ENCODE peak calls at places on chromosome 11, in five cellular contexts. One of them, this sample, is unnamed.

GRCh38 chr11:126723665-126724045 is 276.9 kb downstream of the KIRREL3 start:
- DNase-seq in midbrain: no peak
- DNase-seq in stomach: no peak
- DNase-seq in posterior cingulate gyrus: no peak
- DNase-seq in T-helper 2 cell: no peak
- DNase-seq in this sample: no peak

GRCh38 chr11:2355000-2355644 is 22.0 kb upstream of the CD81 start:
- DNase-seq in midbrain: no peak
- DNase-seq in stomach: no peak
- DNase-seq in posterior cingulate gyrus: no peak
- DNase-seq in T-helper 2 cell: no peak
- DNase-seq in this sample: no peak

GRCh38 chr11:106133529-106133928 is 56.1 kb downstream of the AASDHPPT start:
- DNase-seq in midbrain: no peak
- DNase-seq in stomach: no peak
- DNase-seq in posterior cingulate gyrus: no peak
- DNase-seq in T-helper 2 cell: no peak
- DNase-seq in this sample: no peak

GRCh38 chr11:118156531-118157185 is 4.0 kb upstream of the SCN4B start:
- DNase-seq in midbrain: no peak
- DNase-seq in stomach: no peak
- DNase-seq in posterior cingulate gyrus: no peak
- DNase-seq in T-helper 2 cell: no peak
- DNase-seq in this sample: no peak

GRCh38 chr11:69217276-69218105 is 61.8 kb downstream of the SMIM38 start:
- DNase-seq in midbrain: no peak
- DNase-seq in stomach: peak; percentile 67
- DNase-seq in posterior cingulate gyrus: no peak
- DNase-seq in T-helper 2 cell: no peak
- DNase-seq in this sample: peak; percentile 67

GRCh38 chr11:65150513-65151271 is 16.4 kb upstream of the SYVN1 start:
- DNase-seq in midbrain: peak; percentile 78
- DNase-seq in stomach: peak; percentile 86
- DNase-seq in posterior cingulate gyrus: peak; percentile 46
- DNase-seq in T-helper 2 cell: no peak
- DNase-seq in this sample: peak; percentile 86

GRCh38 chr11:18865261-18865660 is 73.7 kb upstream of the PTPN5 start:
- DNase-seq in midbrain: no peak
- DNase-seq in stomach: no peak
- DNase-seq in posterior cingulate gyrus: no peak
- DNase-seq in T-helper 2 cell: no peak
- DNase-seq in this sample: no peak

GRCh38 chr11:69130586-69131566 is 24.9 kb upstream of the SMIM38 start:
- DNase-seq in midbrain: no peak
- DNase-seq in stomach: peak; percentile 83
- DNase-seq in posterior cingulate gyrus: no peak
- DNase-seq in T-helper 2 cell: no peak
- DNase-seq in this sample: no peak

GRCh38 chr11:70671611-70672010 is 273.3 kb downstream of the CTTN start:
- DNase-seq in midbrain: no peak
- DNase-seq in stomach: no peak
- DNase-seq in posterior cingulate gyrus: no peak
- DNase-seq in T-helper 2 cell: no peak
- DNase-seq in this sample: no peak

GRCh38 chr11:124882339-124883071 is 15.2 kb downstream of the ROBO4 start:
- DNase-seq in midbrain: no peak
- DNase-seq in stomach: no peak
- DNase-seq in posterior cingulate gyrus: no peak
- DNase-seq in T-helper 2 cell: no peak
- DNase-seq in this sample: no peak

GRCh38 chr11:121358775-121359174 is 66.2 kb downstream of the SC5D start:
- DNase-seq in midbrain: no peak
- DNase-seq in stomach: no peak
- DNase-seq in posterior cingulate gyrus: no peak
- DNase-seq in T-helper 2 cell: no peak
- DNase-seq in this sample: no peak

GRCh38 chr11:10627816-10628215 is 59.4 kb upstream of the LYVE1 start:
- DNase-seq in midbrain: no peak
- DNase-seq in stomach: no peak
- DNase-seq in posterior cingulate gyrus: no peak
- DNase-seq in T-helper 2 cell: no peak
- DNase-seq in this sample: no peak

GRCh38 chr11:13897606-13898276 is 64.8 kb upstream of the SPON1 start:
- DNase-seq in midbrain: no peak
- DNase-seq in stomach: no peak
- DNase-seq in posterior cingulate gyrus: no peak
- DNase-seq in T-helper 2 cell: no peak
- DNase-seq in this sample: no peak

GRCh38 chr11:73889019-73889418 is 12.2 kb downstream of the PAAF1 start:
- DNase-seq in midbrain: no peak
- DNase-seq in stomach: no peak
- DNase-seq in posterior cingulate gyrus: no peak
- DNase-seq in T-helper 2 cell: no peak
- DNase-seq in this sample: no peak

GRCh38 chr11:62593434-62594044 is 2.2 kb upstream of the TUT1 start:
- DNase-seq in midbrain: peak; percentile 55
- DNase-seq in stomach: peak; percentile 87
- DNase-seq in posterior cingulate gyrus: peak; percentile 73
- DNase-seq in T-helper 2 cell: peak; percentile 67
- DNase-seq in this sample: peak; percentile 89

GRCh38 chr11:71501071-71501985 is 25.7 kb upstream of the KRTAP5-7 start:
- DNase-seq in midbrain: no peak
- DNase-seq in stomach: peak; percentile 21
- DNase-seq in posterior cingulate gyrus: no peak
- DNase-seq in T-helper 2 cell: no peak
- DNase-seq in this sample: no peak

GRCh38 chr11:56845121-56845732 is 96.7 kb upstream of the OR9G4 start:
- DNase-seq in midbrain: no peak
- DNase-seq in stomach: no peak
- DNase-seq in posterior cingulate gyrus: no peak
- DNase-seq in T-helper 2 cell: no peak
- DNase-seq in this sample: no peak

GRCh38 chr11:77999446-77999845 is 5.0 kb upstream of the INTS4 start:
- DNase-seq in midbrain: no peak
- DNase-seq in stomach: no peak
- DNase-seq in posterior cingulate gyrus: no peak
- DNase-seq in T-helper 2 cell: no peak
- DNase-seq in this sample: no peak

GRCh38 chr11:68040121-68040956 is 1.5 kb downstream of the TCIRG1 start:
- DNase-seq in midbrain: no peak
- DNase-seq in stomach: peak; percentile 75
- DNase-seq in posterior cingulate gyrus: no peak
- DNase-seq in T-helper 2 cell: peak; percentile 19
- DNase-seq in this sample: peak; percentile 78

GRCh38 chr11:57871231-57871630 is 109.6 kb downstream of the CTNND1 start:
- DNase-seq in midbrain: no peak
- DNase-seq in stomach: no peak
- DNase-seq in posterior cingulate gyrus: no peak
- DNase-seq in T-helper 2 cell: no peak
- DNase-seq in this sample: no peak

GRCh38 chr11:11993814-11994213 is 14.6 kb downstream of the DKK3 start:
- DNase-seq in midbrain: peak; percentile 63
- DNase-seq in stomach: no peak
- DNase-seq in posterior cingulate gyrus: peak; percentile 73
- DNase-seq in T-helper 2 cell: no peak
- DNase-seq in this sample: no peak

GRCh38 chr11:9574806-9575530 is 1.5 kb downstream of the WEE1 start:
- DNase-seq in midbrain: no peak
- DNase-seq in stomach: peak; percentile 44
- DNase-seq in posterior cingulate gyrus: no peak
- DNase-seq in T-helper 2 cell: no peak
- DNase-seq in this sample: peak; percentile 53